ENCODE peak calls at places on chromosomes 13 and 19, in nine cellular contexts. C is CD4-positive, CD25-positive, alpha-beta regulatory T cell; D is PC-3; M is neural progenitor cell; W is iPS DF 6.9; F is right atrium auricular region; L is thoracic aorta; Z is breast epithelium; I is dorsolateral prefrontal cortex. E is an unnamed sample.
A peak's percentile ranks its signal among the peaks of the same experiment; 100 is the strongest.

GRCh38 chr19:5154799-5155426 is 185.7 kb downstream of the PTPRS start:
- DNase-seq in C (no peak), D (no peak), M (no peak), W (no peak), F (no peak), L (no peak), Z (no peak), I (no peak), E (no peak)

GRCh38 chr19:32599736-32600157 is 18.8 kb downstream of the PDCD5 start:
- DNase-seq in C (peak; percentile 31), D (peak; percentile 55), M (peak; percentile 77), W (peak; percentile 27), F (no peak), L (no peak), Z (no peak), I (no peak), E (no peak)

GRCh38 chr19:38079926-38080380 is 144.1 kb downstream of the DPF1 start:
- DNase-seq in C (no peak), D (peak; percentile 86), M (no peak), W (no peak), F (no peak), L (no peak), Z (no peak), I (no peak), E (no peak)

GRCh38 chr19:28234637-28235036 is 978.3 kb downstream of the UQCRFS1 start:
- DNase-seq in C (no peak), D (no peak), M (no peak), W (no peak), F (no peak), L (no peak), Z (no peak), I (no peak), E (no peak)

GRCh38 chr13:29524176-29524575 is 71.3 kb downstream of the SLC7A1 start:
- DNase-seq in C (no peak), D (no peak), M (no peak), W (no peak), F (peak; percentile 95), L (no peak), Z (no peak), I (no peak), E (peak; percentile 34)

GRCh38 chr13:114129649-114130062 is 2.8 kb downstream of the RASA3 start:
- DNase-seq in C (no peak), D (no peak), M (no peak), W (no peak), F (no peak), L (no peak), Z (no peak), I (no peak), E (no peak)

GRCh38 chr19:5690955-5691204 is 785 bp downstream of the RPL36 start:
- DNase-seq in C (no peak), D (no peak), M (no peak), W (no peak), F (no peak), L (no peak), Z (no peak), I (no peak), E (no peak)

GRCh38 chr13:63651394-63651793 is 2235.7 kb upstream of the PCDH20 start:
- DNase-seq in C (no peak), D (no peak), M (no peak), W (no peak), F (no peak), L (no peak), Z (no peak), I (no peak), E (no peak)

GRCh38 chr13:59774511-59774911 is 389.2 kb downstream of the DIAPH3 start:
- DNase-seq in C (no peak), D (peak; percentile 48), M (peak; percentile 14), W (no peak), F (no peak), L (no peak), Z (peak; percentile 18), I (no peak), E (no peak)

GRCh38 chr13:111975539-111976473 is 91.1 kb upstream of the SOX1 start:
- DNase-seq in C (no peak), D (no peak), M (no peak), W (no peak), F (no peak), L (no peak), Z (no peak), I (no peak), E (no peak)

GRCh38 chr13:111972261-111972780 is 94.6 kb upstream of the SOX1 start:
- DNase-seq in C (no peak), D (no peak), M (peak; percentile 21), W (no peak), F (no peak), L (no peak), Z (no peak), I (no peak), E (no peak)

GRCh38 chr13:111970501-111971155 is 96.3 kb upstream of the SOX1 start:
- DNase-seq in C (no peak), D (no peak), M (no peak), W (no peak), F (no peak), L (no peak), Z (no peak), I (no peak), E (no peak)

GRCh38 chr13:111974065-111974640 is 92.8 kb upstream of the SOX1 start:
- DNase-seq in C (no peak), D (no peak), M (no peak), W (no peak), F (no peak), L (no peak), Z (no peak), I (no peak), E (no peak)

GRCh38 chr13:111973186-111974064 is 93.5 kb upstream of the SOX1 start:
- DNase-seq in C (no peak), D (no peak), M (peak; percentile 64), W (no peak), F (no peak), L (no peak), Z (no peak), I (no peak), E (no peak)
- H3K27me3 ChIP-seq in C (no peaks in the 10 kb centered on the region), D (peaks cover 43% of the 10 kb centered on the region), M (no peaks in the 10 kb centered on the region), W (no peaks in the 10 kb centered on the region), F (no peaks in the 10 kb centered on the region), L (no peaks in the 10 kb centered on the region), Z (no peaks in the 10 kb centered on the region), I (peaks cover 37% of the 10 kb centered on the region), E (no peaks in the 10 kb centered on the region)

GRCh38 chr19:30668521-30669155 is 296.5 kb downstream of the ZNF536 start:
- DNase-seq in C (no peak), D (no peak), M (no peak), W (no peak), F (no peak), L (no peak), Z (no peak), I (no peak), E (no peak)
- H3K27me3 ChIP-seq in C (no peaks in the 10 kb centered on the region), D (peaks cover 11% of the 10 kb centered on the region), M (peaks cover 14% of the 10 kb centered on the region), W (no peaks in the 10 kb centered on the region), F (no peaks in the 10 kb centered on the region), L (no peaks in the 10 kb centered on the region), Z (no peaks in the 10 kb centered on the region), I (peaks cover 3% of the 10 kb centered on the region), E (peaks cover 14% of the 10 kb centered on the region)

GRCh38 chr13:111873676-111874178 is 193.2 kb upstream of the SOX1 start:
- DNase-seq in C (no peak), D (no peak), M (no peak), W (no peak), F (no peak), L (no peak), Z (no peak), I (no peak), E (no peak)
- H3K27me3 ChIP-seq in C (no peaks in the 10 kb centered on the region), D (peaks cover 33% of the 10 kb centered on the region), M (peaks cover 9% of the 10 kb centered on the region), W (no peaks in the 10 kb centered on the region), F (no peaks in the 10 kb centered on the region), L (no peaks in the 10 kb centered on the region), Z (no peaks in the 10 kb centered on the region), I (peaks cover 8% of the 10 kb centered on the region), E (no peaks in the 10 kb centered on the region)

GRCh38 chr19:1675633-1676350 is 23.4 kb upstream of the TCF3 start:
- DNase-seq in C (no peak), D (no peak), M (peak; percentile 70), W (no peak), F (no peak), L (no peak), Z (no peak), I (no peak), E (no peak)
- H3K27me3 ChIP-seq in C (no peaks in the 10 kb centered on the region), D (no peaks in the 10 kb centered on the region), M (peaks cover 100% of the 10 kb centered on the region), W (peaks cover 14% of the 10 kb centered on the region), F (peaks cover 27% of the 10 kb centered on the region), L (peaks cover 11% of the 10 kb centered on the region), Z (peaks cover 13% of the 10 kb centered on the region), I (peaks cover 89% of the 10 kb centered on the region), E (peaks cover 97% of the 10 kb centered on the region)

DNA sequence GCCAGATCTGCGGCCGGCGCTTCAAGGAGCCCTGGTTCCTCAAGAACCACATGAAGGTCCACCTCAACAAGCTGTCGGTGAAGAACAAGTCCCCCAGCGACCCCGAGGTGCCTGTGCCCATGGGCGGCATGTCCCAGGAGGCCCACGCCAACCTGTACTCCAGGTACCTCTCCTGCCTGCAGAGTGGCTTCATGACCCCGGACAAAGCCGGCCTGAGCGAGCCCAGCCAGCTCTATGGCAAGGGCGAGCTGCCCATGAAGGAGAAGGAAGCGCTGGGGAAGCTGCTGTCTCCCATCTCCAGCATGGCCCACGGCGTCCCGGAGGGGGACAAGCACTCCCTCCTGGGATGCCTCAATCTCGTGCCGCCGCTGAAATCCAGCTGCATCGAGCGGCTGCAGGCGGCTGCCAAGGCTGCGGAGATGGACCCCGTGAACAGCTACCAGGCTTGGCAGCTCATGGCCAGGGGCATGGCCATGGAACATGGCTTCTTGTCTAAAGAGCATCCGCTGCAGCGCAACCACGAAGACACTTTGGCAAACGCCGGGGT is 72.6 kb downstream of the ZNF536 start:
- DNase-seq in C (no peak), D (no peak), M (no peak), W (no peak), F (no peak), L (no peak), Z (no peak), I (no peak), E (no peak)
- H3K27me3 ChIP-seq in C (no peaks in the 10 kb centered on the region), D (peaks cover 28% of the 10 kb centered on the region), M (no peaks in the 10 kb centered on the region), W (no peaks in the 10 kb centered on the region), F (no peaks in the 10 kb centered on the region), L (no peaks in the 10 kb centered on the region), Z (no peaks in the 10 kb centered on the region), I (peaks cover 46% of the 10 kb centered on the region), E (no peaks in the 10 kb centered on the region)

GRCh38 chr13:97921146-97921776 is 32.2 kb upstream of the IPO5 start:
- DNase-seq in C (no peak), D (no peak), M (no peak), W (no peak), F (no peak), L (no peak), Z (no peak), I (no peak), E (no peak)
- H3K27me3 ChIP-seq in C (no peaks in the 10 kb centered on the region), D (no peaks in the 10 kb centered on the region), M (no peaks in the 10 kb centered on the region), W (no peaks in the 10 kb centered on the region), F (no peaks in the 10 kb centered on the region), L (no peaks in the 10 kb centered on the region), Z (no peaks in the 10 kb centered on the region), I (no peaks in the 10 kb centered on the region), E (no peaks in the 10 kb centered on the region)

GRCh38 chr13:44230071-44230470 is 143.6 kb upstream of the SERP2 start:
- DNase-seq in C (no peak), D (peak; percentile 20), M (no peak), W (no peak), F (no peak), L (no peak), Z (no peak), I (no peak), E (no peak)
- H3K27me3 ChIP-seq in C (peaks cover 2% of the 10 kb centered on the region), D (no peaks in the 10 kb centered on the region), M (no peaks in the 10 kb centered on the region), W (no peaks in the 10 kb centered on the region), F (no peaks in the 10 kb centered on the region), L (no peaks in the 10 kb centered on the region), Z (no peaks in the 10 kb centered on the region), I (no peaks in the 10 kb centered on the region), E (no peaks in the 10 kb centered on the region)

E was measured in tibial nerve.